ENCODE peak calls at places on chromosomes 2 and 18, in ten cellular contexts. One of them, this sample, is unnamed.

GRCh38 chr2:68423966-68424650 is 43.0 kb downstream of the FBXO48 start:
- DNase-seq in heart left ventricle: no peak
- DNase-seq in left lung: no peak
- DNase-seq in HFFc6: no peak
- DNase-seq in iris pigment epithelial cell: peak
- DNase-seq in activated T-cell treated with anti-CD3 and anti-CD28 coated beads for 48 hours: no peak
- DNase-seq in stimulated activated CD8-positive, alpha-beta memory T cell treated with anti-CD3 and anti-CD28 coated beads, Interleukin-15, amount 100 ng/mL, for 24 hours: no peak
- DNase-seq in stimulated activated CD4-positive, alpha-beta T cell treated with anti-CD3 and anti-CD28 coated beads, Interleukin-12 subunit alpha, Interleukin-12 subunit beta, amount 100 ng/mL, for 48 hours: no peak
- DNase-seq in activated CD4-positive, CD25-positive, alpha-beta regulatory T cell treated with anti-CD3 and anti-CD28 coated beads, Interleukin-2, amount 50 U/mL, for 72 hours: no peak
- DNase-seq in cardiac fibroblast: no peak
- DNase-seq in this sample: no peak

GRCh38 chr2:63743976-63744331 is 97.7 kb upstream of the UGP2 start:
- DNase-seq in heart left ventricle: no peak
- DNase-seq in left lung: no peak
- DNase-seq in HFFc6: no peak
- DNase-seq in iris pigment epithelial cell: no peak
- DNase-seq in activated T-cell treated with anti-CD3 and anti-CD28 coated beads for 48 hours: no peak
- DNase-seq in stimulated activated CD8-positive, alpha-beta memory T cell treated with anti-CD3 and anti-CD28 coated beads, Interleukin-15, amount 100 ng/mL, for 24 hours: no peak
- DNase-seq in stimulated activated CD4-positive, alpha-beta T cell treated with anti-CD3 and anti-CD28 coated beads, Interleukin-12 subunit alpha, Interleukin-12 subunit beta, amount 100 ng/mL, for 48 hours: no peak
- DNase-seq in activated CD4-positive, CD25-positive, alpha-beta regulatory T cell treated with anti-CD3 and anti-CD28 coated beads, Interleukin-2, amount 50 U/mL, for 72 hours: no peak
- DNase-seq in cardiac fibroblast: no peak
- DNase-seq in this sample: no peak

GRCh38 chr2:43149482-43150107 is 76.8 kb downstream of the ZFP36L2 start:
- DNase-seq in heart left ventricle: no peak
- DNase-seq in left lung: no peak
- DNase-seq in HFFc6: no peak
- DNase-seq in iris pigment epithelial cell: no peak
- DNase-seq in activated T-cell treated with anti-CD3 and anti-CD28 coated beads for 48 hours: peak
- DNase-seq in stimulated activated CD8-positive, alpha-beta memory T cell treated with anti-CD3 and anti-CD28 coated beads, Interleukin-15, amount 100 ng/mL, for 24 hours: no peak
- DNase-seq in stimulated activated CD4-positive, alpha-beta T cell treated with anti-CD3 and anti-CD28 coated beads, Interleukin-12 subunit alpha, Interleukin-12 subunit beta, amount 100 ng/mL, for 48 hours: peak
- DNase-seq in activated CD4-positive, CD25-positive, alpha-beta regulatory T cell treated with anti-CD3 and anti-CD28 coated beads, Interleukin-2, amount 50 U/mL, for 72 hours: no peak
- DNase-seq in cardiac fibroblast: no peak
- DNase-seq in this sample: no peak

GRCh38 chr18:11518788-11519685 is 90.4 kb upstream of the SLC35G4 start:
- DNase-seq in heart left ventricle: no peak
- DNase-seq in left lung: peak
- DNase-seq in HFFc6: peak
- DNase-seq in iris pigment epithelial cell: peak
- DNase-seq in activated T-cell treated with anti-CD3 and anti-CD28 coated beads for 48 hours: peak
- DNase-seq in stimulated activated CD8-positive, alpha-beta memory T cell treated with anti-CD3 and anti-CD28 coated beads, Interleukin-15, amount 100 ng/mL, for 24 hours: no peak
- DNase-seq in stimulated activated CD4-positive, alpha-beta T cell treated with anti-CD3 and anti-CD28 coated beads, Interleukin-12 subunit alpha, Interleukin-12 subunit beta, amount 100 ng/mL, for 48 hours: peak
- DNase-seq in activated CD4-positive, CD25-positive, alpha-beta regulatory T cell treated with anti-CD3 and anti-CD28 coated beads, Interleukin-2, amount 50 U/mL, for 72 hours: peak
- DNase-seq in cardiac fibroblast: peak
- DNase-seq in this sample: no peak

GRCh38 chr18:3294435-3295080 is 32.6 kb downstream of the MYL12B start:
- DNase-seq in heart left ventricle: no peak
- DNase-seq in left lung: no peak
- DNase-seq in HFFc6: peak
- DNase-seq in iris pigment epithelial cell: peak
- DNase-seq in activated T-cell treated with anti-CD3 and anti-CD28 coated beads for 48 hours: no peak
- DNase-seq in stimulated activated CD8-positive, alpha-beta memory T cell treated with anti-CD3 and anti-CD28 coated beads, Interleukin-15, amount 100 ng/mL, for 24 hours: no peak
- DNase-seq in stimulated activated CD4-positive, alpha-beta T cell treated with anti-CD3 and anti-CD28 coated beads, Interleukin-12 subunit alpha, Interleukin-12 subunit beta, amount 100 ng/mL, for 48 hours: no peak
- DNase-seq in activated CD4-positive, CD25-positive, alpha-beta regulatory T cell treated with anti-CD3 and anti-CD28 coated beads, Interleukin-2, amount 50 U/mL, for 72 hours: no peak
- DNase-seq in cardiac fibroblast: peak
- DNase-seq in this sample: no peak

GRCh38 chr2:2848621-2849443 is 517.8 kb upstream of the MYT1L start:
- DNase-seq in heart left ventricle: no peak
- DNase-seq in left lung: no peak
- DNase-seq in HFFc6: no peak
- DNase-seq in iris pigment epithelial cell: no peak
- DNase-seq in activated T-cell treated with anti-CD3 and anti-CD28 coated beads for 48 hours: no peak
- DNase-seq in stimulated activated CD8-positive, alpha-beta memory T cell treated with anti-CD3 and anti-CD28 coated beads, Interleukin-15, amount 100 ng/mL, for 24 hours: no peak
- DNase-seq in stimulated activated CD4-positive, alpha-beta T cell treated with anti-CD3 and anti-CD28 coated beads, Interleukin-12 subunit alpha, Interleukin-12 subunit beta, amount 100 ng/mL, for 48 hours: no peak
- DNase-seq in activated CD4-positive, CD25-positive, alpha-beta regulatory T cell treated with anti-CD3 and anti-CD28 coated beads, Interleukin-2, amount 50 U/mL, for 72 hours: no peak
- DNase-seq in cardiac fibroblast: no peak
- DNase-seq in this sample: no peak

GRCh38 chr2:187372213-187372612 is 75.8 kb downstream of the CALCRL start:
- DNase-seq in heart left ventricle: peak
- DNase-seq in left lung: no peak
- DNase-seq in HFFc6: peak
- DNase-seq in iris pigment epithelial cell: peak
- DNase-seq in activated T-cell treated with anti-CD3 and anti-CD28 coated beads for 48 hours: no peak
- DNase-seq in stimulated activated CD8-positive, alpha-beta memory T cell treated with anti-CD3 and anti-CD28 coated beads, Interleukin-15, amount 100 ng/mL, for 24 hours: no peak
- DNase-seq in stimulated activated CD4-positive, alpha-beta T cell treated with anti-CD3 and anti-CD28 coated beads, Interleukin-12 subunit alpha, Interleukin-12 subunit beta, amount 100 ng/mL, for 48 hours: no peak
- DNase-seq in activated CD4-positive, CD25-positive, alpha-beta regulatory T cell treated with anti-CD3 and anti-CD28 coated beads, Interleukin-2, amount 50 U/mL, for 72 hours: no peak
- DNase-seq in cardiac fibroblast: peak
- DNase-seq in this sample: no peak

GRCh38 chr2:21367421-21367820 is 243.7 kb downstream of the TDRD15 start:
- DNase-seq in heart left ventricle: no peak
- DNase-seq in left lung: no peak
- DNase-seq in HFFc6: no peak
- DNase-seq in iris pigment epithelial cell: peak
- DNase-seq in activated T-cell treated with anti-CD3 and anti-CD28 coated beads for 48 hours: no peak
- DNase-seq in stimulated activated CD8-positive, alpha-beta memory T cell treated with anti-CD3 and anti-CD28 coated beads, Interleukin-15, amount 100 ng/mL, for 24 hours: no peak
- DNase-seq in stimulated activated CD4-positive, alpha-beta T cell treated with anti-CD3 and anti-CD28 coated beads, Interleukin-12 subunit alpha, Interleukin-12 subunit beta, amount 100 ng/mL, for 48 hours: no peak
- DNase-seq in activated CD4-positive, CD25-positive, alpha-beta regulatory T cell treated with anti-CD3 and anti-CD28 coated beads, Interleukin-2, amount 50 U/mL, for 72 hours: no peak
- DNase-seq in cardiac fibroblast: no peak
- DNase-seq in this sample: no peak

GRCh38 chr2:62349788-62350187 is 153.9 kb downstream of the B3GNT2 start:
- DNase-seq in heart left ventricle: no peak
- DNase-seq in left lung: no peak
- DNase-seq in HFFc6: no peak
- DNase-seq in iris pigment epithelial cell: no peak
- DNase-seq in activated T-cell treated with anti-CD3 and anti-CD28 coated beads for 48 hours: no peak
- DNase-seq in stimulated activated CD8-positive, alpha-beta memory T cell treated with anti-CD3 and anti-CD28 coated beads, Interleukin-15, amount 100 ng/mL, for 24 hours: no peak
- DNase-seq in stimulated activated CD4-positive, alpha-beta T cell treated with anti-CD3 and anti-CD28 coated beads, Interleukin-12 subunit alpha, Interleukin-12 subunit beta, amount 100 ng/mL, for 48 hours: no peak
- DNase-seq in activated CD4-positive, CD25-positive, alpha-beta regulatory T cell treated with anti-CD3 and anti-CD28 coated beads, Interleukin-2, amount 50 U/mL, for 72 hours: no peak
- DNase-seq in cardiac fibroblast: no peak
- DNase-seq in this sample: no peak

GRCh38 chr2:62204998-62205496 is 9.1 kb downstream of the B3GNT2 start:
- DNase-seq in heart left ventricle: no peak
- DNase-seq in left lung: no peak
- DNase-seq in HFFc6: no peak
- DNase-seq in iris pigment epithelial cell: no peak
- DNase-seq in activated T-cell treated with anti-CD3 and anti-CD28 coated beads for 48 hours: no peak
- DNase-seq in stimulated activated CD8-positive, alpha-beta memory T cell treated with anti-CD3 and anti-CD28 coated beads, Interleukin-15, amount 100 ng/mL, for 24 hours: no peak
- DNase-seq in stimulated activated CD4-positive, alpha-beta T cell treated with anti-CD3 and anti-CD28 coated beads, Interleukin-12 subunit alpha, Interleukin-12 subunit beta, amount 100 ng/mL, for 48 hours: no peak
- DNase-seq in activated CD4-positive, CD25-positive, alpha-beta regulatory T cell treated with anti-CD3 and anti-CD28 coated beads, Interleukin-2, amount 50 U/mL, for 72 hours: no peak
- DNase-seq in cardiac fibroblast: no peak
- DNase-seq in this sample: no peak

GRCh38 chr2:184562532-184562931 is 35.8 kb upstream of the ZNF804A start:
- DNase-seq in heart left ventricle: no peak
- DNase-seq in left lung: no peak
- DNase-seq in HFFc6: no peak
- DNase-seq in iris pigment epithelial cell: peak
- DNase-seq in activated T-cell treated with anti-CD3 and anti-CD28 coated beads for 48 hours: no peak
- DNase-seq in stimulated activated CD8-positive, alpha-beta memory T cell treated with anti-CD3 and anti-CD28 coated beads, Interleukin-15, amount 100 ng/mL, for 24 hours: no peak
- DNase-seq in stimulated activated CD4-positive, alpha-beta T cell treated with anti-CD3 and anti-CD28 coated beads, Interleukin-12 subunit alpha, Interleukin-12 subunit beta, amount 100 ng/mL, for 48 hours: no peak
- DNase-seq in activated CD4-positive, CD25-positive, alpha-beta regulatory T cell treated with anti-CD3 and anti-CD28 coated beads, Interleukin-2, amount 50 U/mL, for 72 hours: no peak
- DNase-seq in cardiac fibroblast: peak
- DNase-seq in this sample: no peak

GRCh38 chr2:128263902-128264331 is 54.8 kb downstream of the HS6ST1 start:
- DNase-seq in heart left ventricle: no peak
- DNase-seq in left lung: no peak
- DNase-seq in HFFc6: no peak
- DNase-seq in iris pigment epithelial cell: no peak
- DNase-seq in activated T-cell treated with anti-CD3 and anti-CD28 coated beads for 48 hours: no peak
- DNase-seq in stimulated activated CD8-positive, alpha-beta memory T cell treated with anti-CD3 and anti-CD28 coated beads, Interleukin-15, amount 100 ng/mL, for 24 hours: no peak
- DNase-seq in stimulated activated CD4-positive, alpha-beta T cell treated with anti-CD3 and anti-CD28 coated beads, Interleukin-12 subunit alpha, Interleukin-12 subunit beta, amount 100 ng/mL, for 48 hours: no peak
- DNase-seq in activated CD4-positive, CD25-positive, alpha-beta regulatory T cell treated with anti-CD3 and anti-CD28 coated beads, Interleukin-2, amount 50 U/mL, for 72 hours: no peak
- DNase-seq in cardiac fibroblast: no peak
- DNase-seq in this sample: no peak

This sample was measured in brain pericyte.